ENCODE peak calls at places on chromosomes 4 and X, in four cellular contexts. N is KG1; T is nephron progenitor cell; R is activated CD8-positive, alpha-beta memory T cell treated with anti-CD3 and anti-CD28 coated beads for 1 hour. K is an unnamed sample.

GRCh38 chrX:48890934-48891401 is 6.6 kb downstream of the TIMM17B start:
- DNase-seq in N (no peak), T (peak), R (no peak), K (no peak)

GRCh38 chrX:34656842-34657780 is at the start of gene TMEM47:
- DNase-seq in N (no peak), T (peak), R (no peak), K (no peak)

GRCh38 chr4:3111461-3111860 is 37.0 kb downstream of the HTT start:
- DNase-seq in N (no peak), T (no peak), R (no peak), K (no peak)

GRCh38 chrX:19760841-19761512 is 126.4 kb downstream of the SH3KBP1 start:
- DNase-seq in N (no peak), T (no peak), R (no peak), K (no peak)

GRCh38 chr4:156190606-156191005 is 236.9 kb upstream of the CTSO start:
- DNase-seq in N (no peak), T (no peak), R (no peak), K (no peak)

GRCh38 chrX:80876877-80877276 is 67.2 kb upstream of the BRWD3 start:
- DNase-seq in N (no peak), T (no peak), R (no peak), K (no peak)

GRCh38 chr4:144575181-144575580 is 70.8 kb upstream of the HHIP start:
- DNase-seq in N (no peak), T (peak), R (no peak), K (no peak)

GRCh38 chr4:155423671-155424070 is 46.9 kb upstream of the MAP9 start:
- DNase-seq in N (no peak), T (no peak), R (no peak), K (no peak)

GRCh38 chrX:47745386-47745785 is 86.4 kb upstream of the UXT start:
- DNase-seq in N (no peak), T (no peak), R (no peak), K (no peak)

K was measured in cerebellar nuclear complex.